ENCODE peak calls at places on chromosomes 5 and 9, in seven cellular contexts. F is heart right ventricle, G is fibroblast of pulmonary artery, T is neural crest cell, P is PC-3, Z is right lobe of liver, H is H1. Y is an unnamed sample.

GRCh38 chr5:125043781-125044391 is 297.4 kb upstream of the ZNF608 start:
- DNase-seq in F (peak), G (peak), T (no peak), P (peak), Z (peak), H (no peak), Y (no peak)

GRCh38 chr5:181052526-181052927 is 12.5 kb downstream of the BTNL9 start:
- DNase-seq in F (peak), G (peak), T (no peak), P (peak), Z (peak), H (no peak), Y (no peak)

GRCh38 chr5:156942064-156942463 is 21.0 kb downstream of the TIMD4 start:
- DNase-seq in F (no peak), G (no peak), T (no peak), P (no peak), Z (no peak), H (no peak), Y (no peak)

GRCh38 chr5:74766348-74766886 is 500 bp downstream of the GFM2 start:
- DNase-seq in F (no peak), G (peak), T (no peak), P (peak), Z (no peak), H (no peak), Y (no peak)

GRCh38 chr9:37747271-37747753 is 6.3 kb upstream of the TRMT10B start:
- DNase-seq in F (peak), G (peak), T (peak), P (peak), Z (peak), H (no peak), Y (peak)

GRCh38 chr9:101566904-101567724 is 27.7 kb downstream of the PPP3R2 start:
- DNase-seq in F (no peak), G (peak), T (no peak), P (peak), Z (no peak), H (no peak), Y (no peak)

GRCh38 chr5:124773291-124774001 is 27.0 kb upstream of the ZNF608 start:
- DNase-seq in F (no peak), G (no peak), T (peak), P (no peak), Z (no peak), H (no peak), Y (no peak)

GRCh38 chr9:29514336-29514735 is 1941.1 kb upstream of the C9orf72 start:
- DNase-seq in F (no peak), G (no peak), T (no peak), P (no peak), Z (no peak), H (no peak), Y (no peak)

GRCh38 chr5:132019857-132020555 is 8.5 kb upstream of the ACSL6 start:
- DNase-seq in F (no peak), G (no peak), T (no peak), P (no peak), Z (no peak), H (no peak), Y (no peak)

GRCh38 chr5:72015103-72015548 is 92.1 kb upstream of the MAP1B start:
- DNase-seq in F (peak), G (peak), T (no peak), P (peak), Z (peak), H (no peak), Y (no peak)

GRCh38 chr5:34967540-34967939 is 38.2 kb downstream of the DNAJC21 start:
- DNase-seq in F (no peak), G (no peak), T (no peak), P (no peak), Z (no peak), H (no peak), Y (no peak)

GRCh38 chr9:130104413-130105193 is 50.9 kb downstream of the GPR107 start:
- DNase-seq in F (no peak), G (no peak), T (no peak), P (no peak), Z (no peak), H (no peak), Y (no peak)

DNA sequence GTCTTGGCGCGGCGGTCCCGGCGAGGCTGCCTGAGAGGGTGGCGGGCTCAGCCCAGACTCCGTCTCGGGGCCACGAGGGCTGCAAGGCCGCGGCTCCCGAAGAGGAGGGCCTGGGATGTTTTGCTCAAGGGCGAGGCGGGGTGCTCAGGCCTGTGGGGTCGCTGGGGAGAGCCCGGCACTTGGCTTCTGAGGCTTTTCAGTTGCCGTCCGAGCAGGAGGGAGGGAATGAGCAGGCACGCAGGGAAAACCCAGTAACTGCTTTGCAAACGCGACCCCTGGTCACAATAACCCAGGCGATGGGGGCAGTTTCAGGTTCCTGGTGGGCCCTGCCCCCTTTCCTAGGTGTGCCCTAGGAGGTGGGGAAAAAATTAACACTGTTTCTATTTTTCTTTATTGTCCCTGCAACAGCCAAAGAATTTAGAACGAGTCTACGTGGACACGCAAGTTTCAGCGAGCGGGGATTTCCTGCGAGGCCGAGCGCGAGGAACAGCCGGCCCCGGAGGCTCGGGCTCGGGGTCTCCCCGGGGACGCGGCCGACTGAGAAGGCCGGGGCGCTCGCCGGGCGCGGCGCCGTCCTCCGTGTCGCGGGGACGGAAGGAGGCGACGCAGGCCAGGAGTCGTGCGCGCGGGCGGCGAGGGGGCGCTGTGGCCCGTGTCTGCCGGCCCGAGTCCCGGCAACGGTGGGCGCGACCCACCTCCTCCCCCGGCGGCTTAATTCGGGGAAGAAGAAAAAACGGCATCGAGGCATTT is 3.3 kb upstream of the IRX2 start:
- DNase-seq in F (no peak), G (no peak), T (peak), P (no peak), Z (no peak), H (no peak), Y (no peak)
- TF ChIP-seq CTCF in F (peak), G (no peak), T (peak), P (no peak), Z (no peak), H (peak), Y (peak)

DNA sequence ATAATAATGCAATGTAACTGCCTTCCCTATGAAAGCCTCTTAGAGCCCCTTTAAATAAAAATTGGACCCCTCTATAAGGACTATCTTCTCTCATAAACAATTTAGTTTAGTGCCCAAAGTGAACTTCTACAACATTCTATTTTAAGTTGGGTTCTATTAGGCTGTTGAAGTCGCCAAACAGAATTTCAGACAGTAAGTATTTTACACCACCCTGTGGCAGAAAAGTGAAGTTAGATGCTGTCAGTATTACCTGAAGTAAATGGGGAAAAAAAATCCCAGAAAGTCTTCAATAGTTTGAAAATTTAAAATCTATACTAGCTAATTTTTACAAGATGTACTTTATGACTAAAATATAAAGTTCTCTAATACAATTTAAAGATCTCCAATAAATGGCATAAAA is 29.5 kb downstream of the CAAP1 start:
- DNase-seq in F (no peak), G (peak), T (no peak), P (peak), Z (no peak), H (no peak), Y (no peak)
- TF ChIP-seq CTCF in F (peak), G (peak), T (peak), P (peak), Z (peak), H (peak), Y (peak)

DNA sequence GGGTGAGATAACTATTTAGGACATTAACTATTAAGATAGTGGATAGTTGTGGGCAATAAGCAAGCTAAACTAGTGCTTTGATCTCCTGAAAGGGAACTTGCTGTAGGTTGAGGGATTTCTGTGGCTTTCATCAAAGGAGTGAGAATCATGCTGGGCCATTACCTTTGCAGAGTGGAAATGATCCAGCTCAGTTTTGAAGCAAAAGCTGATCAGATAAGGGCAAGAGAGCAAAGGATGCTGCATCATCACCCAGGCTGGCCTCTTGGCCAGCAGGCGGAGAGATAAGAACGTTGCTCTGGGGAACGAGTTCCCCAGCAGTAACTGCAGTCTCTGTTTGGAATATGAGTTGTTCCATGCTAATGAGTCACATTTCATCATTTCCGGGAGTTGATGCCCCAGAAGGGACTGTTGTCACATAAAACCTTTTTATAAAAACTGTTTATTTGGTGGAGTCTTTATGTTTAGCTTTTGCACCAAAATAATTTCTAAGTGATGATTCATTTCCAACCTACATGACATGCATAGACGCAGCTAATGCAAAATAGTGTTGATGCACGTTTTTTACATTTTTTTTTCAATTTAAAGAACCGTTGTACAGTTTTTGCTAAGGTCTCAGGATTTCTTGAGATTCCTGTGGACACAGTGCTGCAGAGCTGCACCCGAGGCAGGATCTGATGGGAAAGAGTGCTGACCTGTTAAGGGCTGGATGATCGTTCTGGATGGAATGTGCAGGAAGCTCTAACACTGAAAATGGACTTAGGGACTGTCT is 99.3 kb downstream of the ACTBL2 start:
- DNase-seq in F (peak), G (peak), T (no peak), P (peak), Z (no peak), H (no peak), Y (no peak)
- TF ChIP-seq CTCF in F (no peak), G (peak), T (no peak), P (peak), Z (no peak), H (no peak), Y (no peak)

DNA sequence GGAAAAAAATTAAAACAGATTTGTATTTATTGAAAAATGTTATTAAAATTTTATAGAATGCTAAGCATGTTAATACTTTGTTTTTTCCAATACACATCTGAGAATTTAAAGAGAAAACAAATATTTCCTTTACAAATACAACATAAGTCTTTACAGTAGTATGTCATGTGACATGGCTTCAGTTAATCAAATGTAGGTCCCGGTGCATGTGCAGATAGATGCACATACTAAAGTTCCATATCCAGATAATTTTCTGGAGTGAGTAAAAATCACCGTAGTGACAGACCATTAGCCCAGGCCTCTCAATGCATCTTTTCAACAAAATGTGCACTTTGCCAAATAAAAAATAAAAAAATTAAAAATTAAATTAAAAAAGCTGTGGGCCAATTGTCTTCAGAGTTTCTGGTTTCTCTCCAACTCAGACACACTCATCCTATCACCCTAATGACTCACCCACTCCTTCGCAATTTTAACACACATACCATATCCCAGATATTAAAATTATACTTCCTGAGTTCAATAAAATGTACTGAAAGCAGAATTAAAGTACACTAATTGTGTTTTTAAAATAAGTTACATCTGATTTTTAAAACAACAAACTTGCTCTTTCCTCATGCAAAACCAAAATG is 508.1 kb downstream of the NR2F1-AS1 start:
- DNase-seq in F (no peak), G (peak), T (no peak), P (peak), Z (no peak), H (no peak), Y (no peak)
- TF ChIP-seq CTCF in F (no peak), G (no peak), T (no peak), P (no peak), Z (no peak), H (no peak), Y (no peak)

DNA sequence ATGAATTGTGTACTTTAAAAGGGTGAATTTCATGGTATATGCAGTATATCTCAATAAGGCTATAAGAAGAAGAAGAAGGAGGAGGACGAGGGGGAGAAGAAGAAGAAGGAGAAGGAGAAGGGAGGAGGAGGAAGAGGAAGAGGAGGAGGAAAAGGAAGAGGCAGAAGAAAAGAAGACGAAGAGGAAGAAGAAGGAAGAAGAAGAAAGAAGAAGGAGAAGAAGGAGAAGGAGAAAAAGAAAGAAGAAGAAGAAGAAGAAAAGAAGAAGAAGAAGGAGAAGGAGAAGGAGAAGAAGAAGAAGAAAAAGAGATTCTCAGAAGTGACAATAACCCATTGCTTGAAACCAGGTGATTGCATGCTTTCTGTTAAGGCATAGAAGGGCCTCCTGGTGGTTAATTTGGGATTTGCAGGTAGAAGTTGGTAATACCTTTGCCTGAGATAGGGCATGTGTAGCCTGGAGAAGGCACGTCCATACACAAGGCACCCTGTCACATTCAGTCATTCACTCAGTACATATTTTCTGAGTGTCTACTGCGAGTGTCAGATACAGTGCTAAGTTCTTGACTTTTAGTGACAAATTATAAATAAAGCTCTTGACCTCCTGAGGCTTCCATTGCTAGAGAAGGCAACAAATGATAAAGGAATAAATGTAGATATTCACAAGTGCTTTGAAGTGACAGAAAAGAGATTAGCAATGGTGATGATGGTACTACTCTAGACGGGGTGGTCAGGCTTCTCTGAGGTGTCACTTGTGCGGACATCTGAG is 231.3 kb downstream of the NPR3 start:
- DNase-seq in F (no peak), G (peak), T (no peak), P (peak), Z (no peak), H (no peak), Y (peak)
- TF ChIP-seq CTCF in F (no peak), G (peak), T (peak), P (peak), Z (peak), H (peak), Y (peak)

DNA sequence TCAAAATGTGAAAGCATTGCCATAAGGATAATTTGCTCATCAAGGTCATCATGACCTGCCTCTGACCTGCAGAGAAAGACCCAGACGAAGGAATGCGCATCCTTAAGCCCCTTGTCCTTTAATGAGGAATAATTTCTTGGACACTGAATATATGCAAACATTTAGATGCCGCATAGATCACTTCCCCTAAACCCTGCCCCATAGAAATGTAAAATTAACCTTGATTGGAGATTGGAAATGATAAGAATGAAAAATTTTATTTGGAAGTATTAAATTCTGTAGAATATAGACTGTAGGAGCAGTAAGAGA is 233.1 kb downstream of the ARHGAP26 start:
- DNase-seq in F (no peak), G (no peak), T (no peak), P (no peak), Z (no peak), H (no peak), Y (no peak)
- TF ChIP-seq CTCF in F (no peak), G (no peak), T (no peak), P (no peak), Z (no peak), H (no peak), Y (no peak)

GRCh38 chr9:13213998-13214397 is 65.5 kb downstream of the MPDZ start:
- DNase-seq in F (no peak), G (no peak), T (no peak), P (no peak), Z (no peak), H (no peak), Y (no peak)

GRCh38 chr9:13215791-13216554 is 63.5 kb downstream of the MPDZ start:
- DNase-seq in F (no peak), G (peak), T (no peak), P (no peak), Z (no peak), H (no peak), Y (no peak)

GRCh38 chr9:13209498-13209897 is 70.0 kb downstream of the MPDZ start:
- DNase-seq in F (no peak), G (no peak), T (no peak), P (no peak), Z (no peak), H (no peak), Y (no peak)

DNA sequence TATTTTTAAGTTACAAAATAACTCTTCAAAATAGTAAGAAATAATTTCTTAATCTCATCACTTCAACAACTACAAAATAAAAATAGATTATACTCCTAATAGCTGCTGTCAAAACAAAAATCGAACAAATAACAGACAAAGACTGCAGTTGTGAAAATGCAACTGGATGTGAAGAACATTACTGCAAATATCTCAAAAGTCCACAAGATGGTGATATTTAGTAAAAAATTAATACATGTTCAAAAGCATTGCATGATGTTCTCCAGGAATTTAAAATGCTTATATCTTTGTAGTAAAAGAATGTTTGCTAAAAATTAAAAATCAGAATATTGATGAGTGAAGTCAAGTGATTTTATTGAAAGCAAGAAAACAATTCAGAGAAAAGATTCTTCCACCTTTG is 66.2 kb downstream of the MPDZ start:
- DNase-seq in F (no peak), G (peak), T (no peak), P (peak), Z (no peak), H (no peak), Y (no peak)
- TF ChIP-seq CTCF in F (peak), G (peak), T (peak), P (peak), Z (peak), H (no peak), Y (peak)

GRCh38 chr9:81782313-81782712 is 93.0 kb upstream of the TLE1 start:
- DNase-seq in F (no peak), G (no peak), T (no peak), P (no peak), Z (no peak), H (no peak), Y (no peak)

GRCh38 chr9:81791076-81791475 is 101.7 kb upstream of the TLE1 start:
- DNase-seq in F (no peak), G (no peak), T (no peak), P (no peak), Z (no peak), H (no peak), Y (no peak)

GRCh38 chr9:81789751-81790150 is 100.4 kb upstream of the TLE1 start:
- DNase-seq in F (no peak), G (peak), T (no peak), P (no peak), Z (no peak), H (no peak), Y (no peak)

GRCh38 chr9:81787747-81788632 is 98.6 kb upstream of the TLE1 start:
- DNase-seq in F (no peak), G (peak), T (no peak), P (peak), Z (peak), H (no peak), Y (no peak)
- TF ChIP-seq CTCF in F (no peak), G (peak), T (no peak), P (no peak), Z (no peak), H (no peak), Y (no peak)

Y was measured in progenitor cell of endocrine pancreas.